ENCODE peak calls at places on chromosome 14, in six cellular contexts. I, U, F, W, X and G are unnamed samples.

GRCh38 chr14:95662376-95663186 is 23.6 kb upstream of the TCL1B start:
- DNase-seq in W (no peak), I (no peak), F (no peak), X (no peak), U (no peak), G (no peak)

GRCh38 chr14:90811641-90812040 is 4.6 kb downstream of the TTC7B start:
- DNase-seq in I (no peak), W (no peak), X (no peak), F (no peak), U (no peak), G (no peak)

GRCh38 chr14:67186369-67186768 is 2.9 kb upstream of the GARIN2 start:
- DNase-seq in X (no peak), U (no peak), W (no peak), F (no peak), I (no peak), G (no peak)

GRCh38 chr14:102182190-102182589 is 42.5 kb downstream of the WDR20 start:
- DNase-seq in W (no peak), X (no peak), F (no peak), U (no peak), I (no peak), G (peak)

GRCh38 chr14:78448483-78449094 is 278.4 kb downstream of the NRXN3 start:
- DNase-seq in X (peak), W (peak), I (peak), F (peak), U (no peak), G (no peak)

GRCh38 chr14:74348735-74349463 is 628 bp downstream of the VRTN start:
- DNase-seq in F (no peak), W (no peak), U (no peak), I (no peak), X (no peak), G (no peak)

GRCh38 chr14:91727121-91727520 is 4.8 kb downstream of the CATSPERB start:
- DNase-seq in I (no peak), U (no peak), F (no peak), X (no peak), W (no peak), G (no peak)

GRCh38 chr14:72476657-72477499 is 417.0 kb downstream of the DPF3 start:
- DNase-seq in F (peak), I (peak), W (peak), X (peak), U (no peak), G (peak)

GRCh38 chr14:71466251-71466650 is 466.0 kb upstream of the RGS6 start:
- DNase-seq in I (no peak), U (no peak), W (no peak), X (no peak), F (no peak), G (no peak)

GRCh38 chr14:22370084-22370847 is 218.8 kb downstream of the DAD1 start:
- DNase-seq in X (peak), U (no peak), W (no peak), I (no peak), F (peak), G (no peak)

GRCh38 chr14:72616294-72616693 is 277.6 kb downstream of the DPF3 start:
- DNase-seq in I (no peak), U (no peak), F (no peak), W (no peak), X (no peak), G (no peak)

GRCh38 chr14:101817511-101818001 is 56.0 kb downstream of the PPP2R5C start:
- DNase-seq in X (no peak), U (no peak), F (no peak), W (peak), I (no peak), G (no peak)

GRCh38 chr14:66121859-66122258 is 364.3 kb upstream of the CCDC196 start:
- DNase-seq in I (no peak), W (no peak), X (no peak), F (no peak), U (no peak), G (no peak)